ENCODE peak calls at places on chromosome 17, in five cellular contexts. One of them, this sample, is unnamed.
A peak's percentile ranks its signal among the peaks of the same experiment; 100 is the strongest.

GRCh38 chr17:82603981-82604448 is 44.2 kb downstream of the WDR45B start:
- DNase-seq in K562: peak; percentile 33
- DNase-seq in HepG2: no peak
- DNase-seq in H1: no peak
- DNase-seq in HCT116: no peak
- DNase-seq in this sample: no peak

GRCh38 chr17:1460233-1460632 is 4.2 kb upstream of the CRK start:
- DNase-seq in K562: no peak
- DNase-seq in H1: no peak
- DNase-seq in HCT116: no peak
- DNase-seq in HepG2: peak; percentile 45
- DNase-seq in this sample: no peak

GRCh38 chr17:9217151-9218067 is 196.1 kb downstream of the NTN1 start:
- DNase-seq in HCT116: no peak
- DNase-seq in H1: no peak
- DNase-seq in K562: no peak
- DNase-seq in HepG2: peak; percentile 18
- DNase-seq in this sample: no peak

GRCh38 chr17:16363749-16364536 is 10.7 kb upstream of the CENPV start:
- DNase-seq in HepG2: peak; percentile 66
- DNase-seq in HCT116: peak; percentile 72
- DNase-seq in K562: peak; percentile 78
- DNase-seq in H1: peak; percentile 88
- DNase-seq in this sample: peak; percentile 61

GRCh38 chr17:29039764-29040598 is 3.0 kb upstream of the PIPOX start:
- DNase-seq in H1: no peak
- DNase-seq in HepG2: no peak
- DNase-seq in HCT116: no peak
- DNase-seq in K562: no peak
- DNase-seq in this sample: no peak

GRCh38 chr17:66636111-66636510 is 198.8 kb upstream of the CACNG5 start:
- DNase-seq in H1: no peak
- DNase-seq in HCT116: no peak
- DNase-seq in HepG2: no peak
- DNase-seq in K562: no peak
- DNase-seq in this sample: no peak

GRCh38 chr17:18285296-18285695 is 24.8 kb downstream of the MIEF2 start:
- DNase-seq in K562: no peak
- DNase-seq in H1: no peak
- DNase-seq in HepG2: no peak
- DNase-seq in HCT116: no peak
- DNase-seq in this sample: no peak

GRCh38 chr17:49527927-49528651 is 33.0 kb downstream of the NGFR start:
- DNase-seq in K562: no peak
- DNase-seq in HepG2: no peak
- DNase-seq in H1: no peak
- DNase-seq in HCT116: no peak
- DNase-seq in this sample: no peak

GRCh38 chr17:10117085-10117484 is 81.3 kb downstream of the GAS7 start:
- DNase-seq in K562: no peak
- DNase-seq in H1: no peak
- DNase-seq in HCT116: no peak
- DNase-seq in HepG2: no peak
- DNase-seq in this sample: no peak

GRCh38 chr17:17152385-17152784 is 53.7 kb downstream of the PLD6 start:
- DNase-seq in H1: no peak
- DNase-seq in HCT116: no peak
- DNase-seq in HepG2: no peak
- DNase-seq in K562: no peak
- DNase-seq in this sample: no peak

GRCh38 chr17:9802701-9803100 is 11.3 kb upstream of the DHRS7C start:
- DNase-seq in K562: no peak
- DNase-seq in HCT116: no peak
- DNase-seq in H1: no peak
- DNase-seq in HepG2: no peak
- DNase-seq in this sample: no peak

GRCh38 chr17:32596666-32597065 is 109.9 kb downstream of the CDK5R1 start:
- DNase-seq in HCT116: no peak
- DNase-seq in H1: no peak
- DNase-seq in HepG2: no peak
- DNase-seq in K562: no peak
- DNase-seq in this sample: peak; percentile 62

GRCh38 chr17:75646626-75646968 is 13.4 kb downstream of the SMIM5 start:
- DNase-seq in H1: no peak
- DNase-seq in HepG2: no peak
- DNase-seq in HCT116: no peak
- DNase-seq in K562: no peak
- DNase-seq in this sample: no peak

GRCh38 chr17:4582691-4583090 is 1.6 kb upstream of the SMTNL2 start:
- DNase-seq in HepG2: no peak
- DNase-seq in K562: no peak
- DNase-seq in HCT116: no peak
- DNase-seq in H1: no peak
- DNase-seq in this sample: no peak

GRCh38 chr17:18027280-18027679 is 11.7 kb downstream of the ATPAF2 start:
- DNase-seq in H1: no peak
- DNase-seq in K562: no peak
- DNase-seq in HCT116: no peak
- DNase-seq in HepG2: no peak
- DNase-seq in this sample: no peak

GRCh38 chr17:17043668-17044226 is 1.5 kb downstream of the MPRIP start:
- DNase-seq in HCT116: no peak
- DNase-seq in HepG2: no peak
- DNase-seq in H1: no peak
- DNase-seq in K562: peak; percentile 33
- DNase-seq in this sample: no peak

GRCh38 chr17:80125656-80126448 is 21.1 kb downstream of the EIF4A3 start:
- DNase-seq in HepG2: no peak
- DNase-seq in H1: no peak
- DNase-seq in K562: no peak
- DNase-seq in HCT116: no peak
- DNase-seq in this sample: no peak

GRCh38 chr17:43908111-43908721 is 880 bp upstream of the MPP2 start:
- DNase-seq in K562: peak; percentile 62
- DNase-seq in HepG2: no peak
- DNase-seq in H1: peak; percentile 80
- DNase-seq in HCT116: peak; percentile 62
- DNase-seq in this sample: no peak

GRCh38 chr17:12959441-12959840 is 58.4 kb downstream of the ELAC2 start:
- DNase-seq in HepG2: no peak
- DNase-seq in H1: no peak
- DNase-seq in K562: no peak
- DNase-seq in HCT116: no peak
- DNase-seq in this sample: no peak

GRCh38 chr17:12961655-12962054 is 56.2 kb downstream of the ELAC2 start:
- DNase-seq in H1: no peak
- DNase-seq in HepG2: no peak
- DNase-seq in HCT116: no peak
- DNase-seq in K562: no peak
- DNase-seq in this sample: no peak

GRCh38 chr17:12955521-12955920 is 62.3 kb downstream of the ELAC2 start:
- DNase-seq in HepG2: no peak
- DNase-seq in K562: no peak
- DNase-seq in H1: no peak
- DNase-seq in HCT116: no peak
- DNase-seq in this sample: no peak

GRCh38 chr17:12963505-12963904 is 54.3 kb downstream of the ELAC2 start:
- DNase-seq in HepG2: no peak
- DNase-seq in HCT116: no peak
- DNase-seq in H1: no peak
- DNase-seq in K562: no peak
- DNase-seq in this sample: no peak

GRCh38 chr17:12958786-12959185 is 59.0 kb downstream of the ELAC2 start:
- DNase-seq in HCT116: no peak
- DNase-seq in H1: no peak
- DNase-seq in HepG2: no peak
- DNase-seq in K562: no peak
- DNase-seq in this sample: no peak
- TF ChIP-seq SRF in HCT116: no peak
- TF ChIP-seq SRF in H1: no peak
- TF ChIP-seq SRF in HepG2: no peak
- TF ChIP-seq SRF in K562: no peak
- TF ChIP-seq SRF in this sample: no peak

GRCh38 chr17:57999496-58000017 is 7.5 kb downstream of the SRSF1 start:
- DNase-seq in H1: no peak
- DNase-seq in K562: peak; percentile 74
- DNase-seq in HCT116: peak; percentile 80
- DNase-seq in HepG2: peak; percentile 76
- DNase-seq in this sample: peak; percentile 55
- TF ChIP-seq SRF in H1: no peak
- TF ChIP-seq SRF in K562: no peak
- TF ChIP-seq SRF in HCT116: no peak
- TF ChIP-seq SRF in HepG2: no peak
- TF ChIP-seq SRF in this sample: no peak

GRCh38 chr17:64992325-64992802 is 64.2 kb downstream of the GNA13 start:
- DNase-seq in HCT116: peak; percentile 97
- DNase-seq in K562: no peak
- DNase-seq in H1: no peak
- DNase-seq in HepG2: peak; percentile 59
- DNase-seq in this sample: no peak
- TF ChIP-seq SRF in HCT116: peak; percentile 87
- TF ChIP-seq SRF in K562: no peak
- TF ChIP-seq SRF in H1: no peak
- TF ChIP-seq SRF in HepG2: no peak
- TF ChIP-seq SRF in this sample: no peak

DNA sequence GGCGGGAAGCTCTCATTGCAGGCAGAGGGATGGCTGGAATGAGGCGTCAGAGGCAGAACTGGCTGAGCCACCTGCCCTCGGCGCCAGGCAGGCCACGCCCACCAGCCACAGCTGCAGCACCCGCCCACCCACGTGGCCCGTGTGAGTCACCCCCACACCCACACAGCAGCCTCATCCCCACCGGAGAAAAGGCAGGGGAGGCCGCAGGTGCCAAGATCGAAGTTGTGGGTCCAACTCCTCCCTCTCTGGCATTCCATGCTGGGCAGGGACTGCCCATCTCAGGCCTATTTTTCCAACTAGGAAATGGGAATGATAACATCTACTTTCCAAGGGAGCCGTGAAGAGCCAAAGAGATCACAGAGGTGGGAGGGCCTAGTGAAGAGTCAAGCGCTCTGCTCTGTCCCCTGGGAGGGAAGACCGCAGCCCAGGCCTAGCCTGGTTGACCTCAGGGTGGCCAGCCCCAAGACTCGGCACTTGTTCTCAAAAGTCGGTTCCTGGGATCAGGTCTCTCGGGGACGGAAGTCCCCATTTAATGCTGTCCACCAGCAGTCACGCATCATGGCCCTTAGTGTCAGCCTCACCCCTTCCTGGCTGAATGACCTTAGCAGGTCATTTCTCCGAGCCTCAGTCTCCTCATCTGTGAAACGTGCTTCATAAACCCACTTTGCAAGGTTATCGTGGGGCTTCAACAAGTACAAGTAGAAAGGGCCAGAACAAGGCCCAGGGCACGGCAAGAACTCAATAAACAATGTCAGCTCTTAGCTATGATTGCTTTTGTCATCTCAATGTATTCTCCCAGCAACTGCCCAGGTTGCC is at the start of gene TRPV3:
- DNase-seq in HCT116: peak; percentile 21
- DNase-seq in HepG2: no peak
- DNase-seq in H1: no peak
- DNase-seq in K562: peak; percentile 70
- DNase-seq in this sample: peak; percentile 66
- TF ChIP-seq SRF in HCT116: no peak
- TF ChIP-seq SRF in HepG2: no peak
- TF ChIP-seq SRF in H1: no peak
- TF ChIP-seq SRF in K562: no peak
- TF ChIP-seq SRF in this sample: no peak

DNA sequence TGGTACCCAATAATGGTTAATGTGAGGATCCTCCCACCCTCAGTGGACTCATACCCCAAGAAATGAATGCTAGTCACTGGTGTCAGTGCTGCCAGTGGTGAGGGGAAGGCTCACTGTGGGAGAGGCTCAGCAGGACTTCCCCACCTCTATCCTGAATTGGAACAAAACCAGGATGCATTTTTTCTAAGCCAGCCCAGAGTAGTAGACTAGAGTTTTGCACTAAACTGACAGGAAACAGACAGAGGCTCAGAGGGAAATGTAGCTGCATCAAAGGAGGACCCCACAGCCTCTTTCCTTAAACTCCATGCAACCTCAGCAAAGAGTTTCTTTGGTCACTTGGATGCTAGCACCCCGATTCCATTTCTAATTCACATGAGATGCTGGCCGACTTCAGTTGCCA is 10.6 kb upstream of the SKAP1 start:
- DNase-seq in HepG2: no peak
- DNase-seq in HCT116: no peak
- DNase-seq in H1: no peak
- DNase-seq in K562: no peak
- DNase-seq in this sample: no peak
- TF ChIP-seq SRF in HepG2: no peak
- TF ChIP-seq SRF in HCT116: no peak
- TF ChIP-seq SRF in H1: no peak
- TF ChIP-seq SRF in K562: no peak
- TF ChIP-seq SRF in this sample: no peak

GRCh38 chr17:45139533-45139920 is 4.0 kb downstream of the ACBD4 start:
- DNase-seq in HepG2: no peak
- DNase-seq in H1: no peak
- DNase-seq in K562: no peak
- DNase-seq in HCT116: no peak
- DNase-seq in this sample: no peak
- TF ChIP-seq SRF in HepG2: no peak
- TF ChIP-seq SRF in H1: no peak
- TF ChIP-seq SRF in K562: no peak
- TF ChIP-seq SRF in HCT116: no peak
- TF ChIP-seq SRF in this sample: no peak

GRCh38 chr17:50559674-50560184 is 786 bp upstream of the CACNA1G start:
- DNase-seq in HepG2: no peak
- DNase-seq in H1: peak; percentile 88
- DNase-seq in K562: peak; percentile 78
- DNase-seq in HCT116: peak; percentile 64
- DNase-seq in this sample: no peak
- TF ChIP-seq SRF in HepG2: no peak
- TF ChIP-seq SRF in H1: no peak
- TF ChIP-seq SRF in K562: no peak
- TF ChIP-seq SRF in HCT116: no peak
- TF ChIP-seq SRF in this sample: no peak

DNA sequence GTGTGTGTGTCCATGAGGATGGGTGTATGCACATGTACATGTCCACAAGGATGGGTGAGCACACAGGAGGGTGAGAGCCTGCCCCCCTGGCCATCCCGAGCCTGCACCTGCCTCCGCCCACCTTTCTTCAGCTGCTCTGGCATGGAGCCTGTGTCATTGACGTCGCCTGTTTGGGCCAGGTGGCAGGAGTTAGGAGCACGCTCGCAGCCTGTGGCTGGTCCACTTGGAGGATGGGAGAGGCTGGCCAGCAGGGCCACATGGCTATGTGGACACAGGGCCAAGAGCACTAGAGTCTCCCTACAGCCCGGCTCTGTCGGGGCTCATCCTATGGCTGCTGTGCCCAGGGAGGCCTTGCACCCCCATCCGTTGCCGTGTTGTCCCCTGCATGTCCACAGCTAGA is 21.4 kb downstream of the BAHCC1 start:
- DNase-seq in HCT116: no peak
- DNase-seq in HepG2: no peak
- DNase-seq in H1: no peak
- DNase-seq in K562: no peak
- DNase-seq in this sample: no peak
- TF ChIP-seq SRF in HCT116: no peak
- TF ChIP-seq SRF in HepG2: no peak
- TF ChIP-seq SRF in H1: no peak
- TF ChIP-seq SRF in K562: no peak
- TF ChIP-seq SRF in this sample: no peak